ENCODE peak calls at places on chromosomes 2 and 18, in eight cellular contexts. T, Z, L, H, A, G, W and X are unnamed samples.

GRCh38 chr2:126793885-126794613 is 104.6 kb upstream of the TEX51 start:
- DNase-seq in T (no peak), Z (no peak), L (no peak), H (no peak), A (no peak), G (no peak), W (no peak), X (no peak)

GRCh38 chr2:117335967-117336366 is 478.5 kb upstream of the DDX18 start:
- DNase-seq in T (no peak), Z (no peak), L (no peak), H (no peak), A (no peak), G (no peak), W (no peak), X (no peak)

GRCh38 chr2:172113617-172114016 is 10.9 kb upstream of the DLX2 start:
- DNase-seq in T (no peak), Z (no peak), L (peak; percentile 47), H (no peak), A (no peak), G (no peak), W (no peak), X (no peak)

GRCh38 chr2:146994246-146994645 is 850.6 kb upstream of the ACVR2A start:
- DNase-seq in T (no peak), Z (no peak), L (no peak), H (no peak), A (no peak), G (no peak), W (no peak), X (no peak)

GRCh38 chr2:71877636-71878035 is 270.0 kb downstream of the CYP26B1 start:
- DNase-seq in T (no peak), Z (no peak), L (no peak), H (no peak), A (no peak), G (no peak), W (no peak), X (no peak)

GRCh38 chr2:143264851-143265250 is 135.6 kb downstream of the ARHGAP15 start:
- DNase-seq in T (no peak), Z (peak; percentile 66), L (no peak), H (no peak), A (no peak), G (peak; percentile 74), W (no peak), X (no peak)

GRCh38 chr2:20476950-20477349 is 30.1 kb downstream of the RHOB start:
- DNase-seq in T (no peak), Z (no peak), L (no peak), H (no peak), A (no peak), G (no peak), W (no peak), X (no peak)

GRCh38 chr2:113716291-113716690 is 40.2 kb downstream of the SLC35F5 start:
- DNase-seq in T (no peak), Z (no peak), L (no peak), H (no peak), A (no peak), G (no peak), W (no peak), X (no peak)

GRCh38 chr18:7844418-7844817 is 277.3 kb downstream of the PTPRM start:
- DNase-seq in T (no peak), Z (no peak), L (peak; percentile 95), H (no peak), A (no peak), G (no peak), W (no peak), X (no peak)

GRCh38 chr2:230847883-230848388 is 16.8 kb upstream of the ITM2C start:
- DNase-seq in T (peak; percentile 86), Z (peak; percentile 28), L (peak; percentile 89), H (peak; percentile 94), A (no peak), G (peak; percentile 44), W (peak; percentile 76), X (peak; percentile 93)